ENCODE peak calls at places on chromosomes 13 and 19, in four cellular contexts. One of them, this sample, is unnamed.

GRCh38 chr13:78607409-78608253 is 4.3 kb upstream of the POU4F1 start:
- DNase-seq in Calu3: no peak
- DNase-seq in tibial nerve: no peak
- DNase-seq in nephron progenitor cell: no peak
- DNase-seq in this sample: no peak

GRCh38 chr13:39515231-39515630 is 87.8 kb downstream of the LHFPL6 start:
- DNase-seq in Calu3: no peak
- DNase-seq in nephron progenitor cell: no peak
- DNase-seq in tibial nerve: no peak
- DNase-seq in this sample: no peak

GRCh38 chr19:8373867-8374813 is 10.2 kb downstream of the ANGPTL4 start:
- DNase-seq in nephron progenitor cell: no peak
- DNase-seq in Calu3: no peak
- DNase-seq in tibial nerve: peak
- DNase-seq in this sample: no peak

GRCh38 chr19:58538257-58539168 is 5.4 kb upstream of the TRIM28 start:
- DNase-seq in tibial nerve: no peak
- DNase-seq in Calu3: peak
- DNase-seq in nephron progenitor cell: peak
- DNase-seq in this sample: no peak

GRCh38 chr19:15297416-15298224 is 34.7 kb downstream of the BRD4 start:
- DNase-seq in tibial nerve: no peak
- DNase-seq in nephron progenitor cell: no peak
- DNase-seq in Calu3: peak
- DNase-seq in this sample: no peak

GRCh38 chr19:41325947-41326706 is 16.2 kb downstream of the CCDC97 start:
- DNase-seq in nephron progenitor cell: peak
- DNase-seq in tibial nerve: no peak
- DNase-seq in Calu3: peak
- DNase-seq in this sample: peak

GRCh38 chr13:39232999-39233398 is 194.7 kb downstream of the NHLRC3 start:
- DNase-seq in nephron progenitor cell: no peak
- DNase-seq in Calu3: no peak
- DNase-seq in tibial nerve: no peak
- DNase-seq in this sample: no peak

GRCh38 chr13:39263033-39263432 is 224.8 kb downstream of the NHLRC3 start:
- DNase-seq in Calu3: peak
- DNase-seq in tibial nerve: peak
- DNase-seq in nephron progenitor cell: peak
- DNase-seq in this sample: peak

GRCh38 chr13:32267836-32268439 is 47.2 kb downstream of the ZAR1L start:
- DNase-seq in tibial nerve: no peak
- DNase-seq in nephron progenitor cell: no peak
- DNase-seq in Calu3: peak
- DNase-seq in this sample: no peak

GRCh38 chr19:15195987-15196682 is 4.7 kb downstream of the NOTCH3 start:
- DNase-seq in tibial nerve: no peak
- DNase-seq in nephron progenitor cell: peak
- DNase-seq in Calu3: peak
- DNase-seq in this sample: no peak

GRCh38 chr19:5154129-5154798 is 185.4 kb downstream of the KDM4B start:
- DNase-seq in Calu3: peak
- DNase-seq in tibial nerve: no peak
- DNase-seq in nephron progenitor cell: peak
- DNase-seq in this sample: no peak

GRCh38 chr13:27960362-27961226 is 8.5 kb downstream of the CDX2 start:
- DNase-seq in tibial nerve: no peak
- DNase-seq in nephron progenitor cell: peak
- DNase-seq in Calu3: peak
- DNase-seq in this sample: no peak

GRCh38 chr19:46844067-46844489 is 6.6 kb downstream of the AP2S1 start:
- DNase-seq in tibial nerve: no peak
- DNase-seq in nephron progenitor cell: no peak
- DNase-seq in Calu3: no peak
- DNase-seq in this sample: no peak

GRCh38 chr13:94778585-94778984 is 66.2 kb upstream of the SOX21 start:
- DNase-seq in nephron progenitor cell: no peak
- DNase-seq in tibial nerve: no peak
- DNase-seq in Calu3: no peak
- DNase-seq in this sample: no peak

GRCh38 chr13:48403151-48403631 is 9.7 kb downstream of the LPAR6 start:
- DNase-seq in Calu3: no peak
- DNase-seq in tibial nerve: no peak
- DNase-seq in nephron progenitor cell: no peak
- DNase-seq in this sample: no peak

GRCh38 chr19:35901055-35901644 is 810 bp upstream of the NFKBID start:
- DNase-seq in tibial nerve: no peak
- DNase-seq in nephron progenitor cell: no peak
- DNase-seq in Calu3: no peak
- DNase-seq in this sample: no peak

GRCh38 chr13:107545946-107546502 is 669.3 kb downstream of the LIG4 start:
- DNase-seq in tibial nerve: no peak
- DNase-seq in Calu3: peak
- DNase-seq in nephron progenitor cell: no peak
- DNase-seq in this sample: no peak

GRCh38 chr19:15123900-15124299 is 16.7 kb downstream of the SYDE1 start:
- DNase-seq in nephron progenitor cell: no peak
- DNase-seq in Calu3: no peak
- DNase-seq in tibial nerve: no peak
- DNase-seq in this sample: no peak

GRCh38 chr13:82797876-82798275 is 1084.4 kb downstream of the SLITRK1 start:
- DNase-seq in tibial nerve: no peak
- DNase-seq in nephron progenitor cell: no peak
- DNase-seq in Calu3: no peak
- DNase-seq in this sample: no peak

GRCh38 chr19:47161876-47162489 is 31.3 kb downstream of the SAE1 start:
- DNase-seq in nephron progenitor cell: no peak
- DNase-seq in Calu3: no peak
- DNase-seq in tibial nerve: no peak
- DNase-seq in this sample: no peak

GRCh38 chr13:63249411-63249810 is 1833.8 kb upstream of the PCDH20 start:
- DNase-seq in Calu3: no peak
- DNase-seq in nephron progenitor cell: no peak
- DNase-seq in tibial nerve: no peak
- DNase-seq in this sample: no peak

DNA sequence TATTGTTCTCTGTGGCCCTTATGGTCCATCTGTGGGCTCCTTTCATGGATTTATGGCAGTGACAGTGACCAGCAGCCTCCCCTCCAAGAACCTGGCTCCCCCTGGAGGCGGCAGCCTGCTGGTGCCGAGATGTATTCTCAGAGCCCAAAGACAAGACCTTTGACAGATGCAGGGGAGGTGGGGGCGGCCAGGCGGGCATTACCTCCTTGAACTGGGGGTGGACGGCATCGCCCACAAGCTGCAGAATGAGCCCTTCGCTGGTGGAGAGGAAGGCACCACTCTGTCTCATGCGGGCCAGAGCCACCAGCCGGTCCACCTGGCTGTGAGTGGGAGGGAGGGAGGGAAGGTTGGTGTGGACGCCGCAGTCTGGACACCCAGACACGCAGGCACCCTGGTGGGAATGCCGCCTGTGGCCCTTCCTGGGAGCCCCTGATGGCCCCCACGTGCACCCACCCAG is 6.6 kb downstream of the ISOC2 start:
- DNase-seq in nephron progenitor cell: peak
- DNase-seq in Calu3: peak
- DNase-seq in tibial nerve: no peak
- DNase-seq in this sample: no peak
- TF ChIP-seq CTCF in nephron progenitor cell: peak
- TF ChIP-seq CTCF in Calu3: peak
- TF ChIP-seq CTCF in tibial nerve: peak
- TF ChIP-seq CTCF in this sample: peak

GRCh38 chr13:23319915-23320224 is 113.6 kb downstream of the SACS start:
- DNase-seq in tibial nerve: no peak
- DNase-seq in Calu3: no peak
- DNase-seq in nephron progenitor cell: no peak
- DNase-seq in this sample: no peak
- TF ChIP-seq CTCF in tibial nerve: no peak
- TF ChIP-seq CTCF in Calu3: no peak
- TF ChIP-seq CTCF in nephron progenitor cell: peak
- TF ChIP-seq CTCF in this sample: no peak

GRCh38 chr19:51784922-51785690 is 9.9 kb upstream of the FPR3 start:
- DNase-seq in nephron progenitor cell: no peak
- DNase-seq in Calu3: no peak
- DNase-seq in tibial nerve: peak
- DNase-seq in this sample: peak

GRCh38 chr19:51786651-51787494 is 8.1 kb upstream of the FPR3 start:
- DNase-seq in tibial nerve: no peak
- DNase-seq in nephron progenitor cell: no peak
- DNase-seq in Calu3: no peak
- DNase-seq in this sample: no peak

GRCh38 chr19:51779703-51780102 is 15.3 kb upstream of the FPR3 start:
- DNase-seq in nephron progenitor cell: no peak
- DNase-seq in Calu3: no peak
- DNase-seq in tibial nerve: no peak
- DNase-seq in this sample: no peak

GRCh38 chr19:51784109-51784785 is 10.7 kb upstream of the FPR3 start:
- DNase-seq in nephron progenitor cell: no peak
- DNase-seq in Calu3: no peak
- DNase-seq in tibial nerve: no peak
- DNase-seq in this sample: no peak

GRCh38 chr19:51783373-51783772 is 11.6 kb upstream of the FPR3 start:
- DNase-seq in Calu3: peak
- DNase-seq in nephron progenitor cell: no peak
- DNase-seq in tibial nerve: no peak
- DNase-seq in this sample: no peak
- TF ChIP-seq CTCF in Calu3: no peak
- TF ChIP-seq CTCF in nephron progenitor cell: no peak
- TF ChIP-seq CTCF in tibial nerve: no peak
- TF ChIP-seq CTCF in this sample: peak

GRCh38 chr13:46553886-46554855 is 1.2 kb downstream of the LRCH1 start:
- DNase-seq in tibial nerve: peak
- DNase-seq in Calu3: peak
- DNase-seq in nephron progenitor cell: peak
- DNase-seq in this sample: no peak
- TF ChIP-seq CTCF in tibial nerve: peak
- TF ChIP-seq CTCF in Calu3: no peak
- TF ChIP-seq CTCF in nephron progenitor cell: peak
- TF ChIP-seq CTCF in this sample: peak

GRCh38 chr13:84605927-84606326 is 723.7 kb upstream of the SLITRK1 start:
- DNase-seq in tibial nerve: no peak
- DNase-seq in Calu3: no peak
- DNase-seq in nephron progenitor cell: no peak
- DNase-seq in this sample: no peak
- TF ChIP-seq CTCF in tibial nerve: no peak
- TF ChIP-seq CTCF in Calu3: no peak
- TF ChIP-seq CTCF in nephron progenitor cell: no peak
- TF ChIP-seq CTCF in this sample: no peak

GRCh38 chr13:77519808-77520207 is 15.7 kb upstream of the SCEL start:
- DNase-seq in Calu3: no peak
- DNase-seq in tibial nerve: no peak
- DNase-seq in nephron progenitor cell: no peak
- DNase-seq in this sample: no peak
- TF ChIP-seq CTCF in Calu3: no peak
- TF ChIP-seq CTCF in tibial nerve: no peak
- TF ChIP-seq CTCF in nephron progenitor cell: no peak
- TF ChIP-seq CTCF in this sample: no peak

DNA sequence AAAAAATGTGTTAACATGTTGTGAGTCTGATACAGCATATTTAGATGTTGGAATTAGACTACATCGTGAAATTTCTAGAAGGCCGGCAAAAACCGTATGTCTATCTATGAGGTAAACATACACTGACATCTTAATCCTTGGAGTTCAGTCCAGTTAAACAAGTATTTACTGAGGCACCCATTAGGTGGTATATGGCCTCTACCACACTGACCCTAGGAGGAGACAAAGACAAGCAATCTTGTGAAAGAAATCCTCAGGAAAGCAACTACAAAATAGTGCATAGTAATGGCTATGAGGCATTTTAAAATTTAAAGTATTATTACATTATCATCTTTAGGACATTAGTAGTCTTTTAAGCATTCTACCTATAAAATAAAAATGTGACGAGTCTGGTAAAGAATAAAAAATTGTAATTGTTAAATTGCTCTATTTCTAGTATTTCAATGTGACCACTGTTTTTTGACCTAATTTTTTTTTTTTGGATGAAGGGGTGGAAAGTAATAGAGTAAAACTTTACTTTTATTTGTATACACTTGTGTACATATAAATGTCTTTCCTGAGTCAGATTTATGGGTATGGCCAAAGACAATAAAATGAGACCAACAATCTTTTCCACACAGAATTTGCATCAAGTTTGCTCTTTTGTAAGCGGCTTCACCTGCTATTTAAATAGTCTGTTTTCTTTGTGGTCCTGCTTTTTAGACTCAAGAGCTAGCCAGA is 50.5 kb downstream of the KATNAL1 start:
- DNase-seq in Calu3: no peak
- DNase-seq in tibial nerve: no peak
- DNase-seq in nephron progenitor cell: no peak
- DNase-seq in this sample: no peak
- TF ChIP-seq CTCF in Calu3: no peak
- TF ChIP-seq CTCF in tibial nerve: no peak
- TF ChIP-seq CTCF in nephron progenitor cell: no peak
- TF ChIP-seq CTCF in this sample: no peak

GRCh38 chr13:76296751-76297150 is 589.5 kb downstream of the KCTD12 start:
- DNase-seq in nephron progenitor cell: no peak
- DNase-seq in Calu3: no peak
- DNase-seq in tibial nerve: no peak
- DNase-seq in this sample: no peak

GRCh38 chr13:76297331-76297730 is 588.9 kb downstream of the KCTD12 start:
- DNase-seq in Calu3: no peak
- DNase-seq in tibial nerve: no peak
- DNase-seq in nephron progenitor cell: no peak
- DNase-seq in this sample: no peak

DNA sequence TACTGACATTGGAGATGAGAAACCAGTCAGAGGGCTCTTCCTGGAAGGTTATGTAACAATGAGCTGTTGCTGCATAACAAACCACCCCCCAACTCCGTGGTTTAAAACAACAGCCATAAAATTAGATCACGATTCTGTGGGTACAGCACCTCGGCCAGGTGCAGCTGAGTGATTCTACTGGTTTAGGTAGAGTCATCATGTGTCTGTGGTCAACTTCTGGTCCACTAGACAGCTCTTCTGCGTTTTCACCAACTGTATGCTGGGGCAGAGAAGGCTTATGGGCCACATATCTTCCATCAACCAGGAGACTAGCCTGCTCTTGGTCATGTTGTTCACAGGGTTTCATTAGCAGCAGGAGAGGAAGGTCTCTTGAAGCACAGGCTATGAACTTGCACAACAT is 585.5 kb downstream of the KCTD12 start:
- DNase-seq in nephron progenitor cell: no peak
- DNase-seq in tibial nerve: no peak
- DNase-seq in Calu3: no peak
- DNase-seq in this sample: no peak
- TF ChIP-seq CTCF in nephron progenitor cell: no peak
- TF ChIP-seq CTCF in tibial nerve: no peak
- TF ChIP-seq CTCF in Calu3: no peak
- TF ChIP-seq CTCF in this sample: no peak

GRCh38 chr19:10004617-10005016 is 5.7 kb downstream of the COL5A3 start:
- DNase-seq in tibial nerve: no peak
- DNase-seq in Calu3: no peak
- DNase-seq in nephron progenitor cell: no peak
- DNase-seq in this sample: no peak

GRCh38 chr19:10000171-10000826 is 10.0 kb downstream of the COL5A3 start:
- DNase-seq in Calu3: peak
- DNase-seq in nephron progenitor cell: peak
- DNase-seq in tibial nerve: peak
- DNase-seq in this sample: peak

GRCh38 chr19:10003271-10003670 is 7.0 kb downstream of the COL5A3 start:
- DNase-seq in Calu3: no peak
- DNase-seq in nephron progenitor cell: no peak
- DNase-seq in tibial nerve: no peak
- DNase-seq in this sample: no peak

GRCh38 chr19:10005632-10006334 is 4.5 kb downstream of the COL5A3 start:
- DNase-seq in nephron progenitor cell: no peak
- DNase-seq in tibial nerve: no peak
- DNase-seq in Calu3: no peak
- DNase-seq in this sample: no peak

GRCh38 chr19:10001899-10002298 is 8.4 kb downstream of the COL5A3 start:
- DNase-seq in nephron progenitor cell: peak
- DNase-seq in tibial nerve: no peak
- DNase-seq in Calu3: peak
- DNase-seq in this sample: no peak
- TF ChIP-seq CTCF in nephron progenitor cell: no peak
- TF ChIP-seq CTCF in tibial nerve: peak
- TF ChIP-seq CTCF in Calu3: peak
- TF ChIP-seq CTCF in this sample: peak